ENCODE peak calls at places on chromosomes 16 and 17, in nine cellular contexts. E is cardiac muscle cell, R is mesothelial cell of epicardium, T is neural crest cell, H is KBM-7, C is EH, V is A172, Q is putamen, I is astrocyte of the spinal cord. N is an unnamed sample.

GRCh38 chr16:57764341-57765159 is 29.0 kb downstream of the KATNB1 start:
- DNase-seq in E (peak; percentile 75), R (no peak), T (no peak), H (peak; percentile 32), C (peak; percentile 96), V (peak; percentile 84), Q (no peak), I (peak; percentile 76), N (no peak)

GRCh38 chr16:11399261-11399831 is 54.1 kb downstream of the RMI2 start:
- DNase-seq in E (no peak), R (no peak), T (no peak), H (no peak), C (no peak), V (no peak), Q (no peak), I (no peak), N (no peak)

GRCh38 chr17:14019186-14019956 is 49.9 kb upstream of the COX10 start:
- DNase-seq in E (peak; percentile 66), R (no peak), T (no peak), H (peak; percentile 11), C (peak; percentile 62), V (peak; percentile 78), Q (no peak), I (no peak), N (peak; percentile 41)

GRCh38 chr17:17186051-17186450 is 20.1 kb downstream of the PLD6 start:
- DNase-seq in E (no peak), R (no peak), T (no peak), H (no peak), C (no peak), V (no peak), Q (no peak), I (no peak), N (peak; percentile 65)

GRCh38 chr16:23072084-23072599 is 77.1 kb downstream of the USP31 start:
- DNase-seq in E (peak; percentile 82), R (no peak), T (no peak), H (no peak), C (peak; percentile 74), V (peak; percentile 35), Q (no peak), I (peak; percentile 86), N (peak; percentile 72)

GRCh38 chr16:82454566-82454965 is 172.2 kb upstream of the CDH13 start:
- DNase-seq in E (no peak), R (no peak), T (no peak), H (no peak), C (no peak), V (no peak), Q (no peak), I (no peak), N (no peak)

GRCh38 chr17:64406321-64407200 is 15.9 kb upstream of the PECAM1 start:
- DNase-seq in E (peak; percentile 44), R (no peak), T (no peak), H (peak; percentile 57), C (peak; percentile 31), V (peak; percentile 32), Q (no peak), I (no peak), N (no peak)

GRCh38 chr17:69050999-69051775 is 9.5 kb downstream of the ABCA9 start:
- DNase-seq in E (peak; percentile 88), R (no peak), T (no peak), H (no peak), C (no peak), V (no peak), Q (no peak), I (peak; percentile 57), N (no peak)

GRCh38 chr16:84284168-84284722 is 10.4 kb upstream of the WFDC1 start:
- DNase-seq in E (peak; percentile 61), R (no peak), T (peak; percentile 56), H (no peak), C (peak; percentile 65), V (no peak), Q (no peak), I (no peak), N (no peak)

GRCh38 chr16:50006954-50007353 is 18.1 kb upstream of the CNEP1R1 start:
- DNase-seq in E (no peak), R (no peak), T (no peak), H (peak; percentile 74), C (no peak), V (no peak), Q (no peak), I (no peak), N (no peak)

GRCh38 chr17:78351449-78352006 is 8.3 kb downstream of the SOCS3 start:
- DNase-seq in E (peak; percentile 100), R (no peak), T (no peak), H (no peak), C (peak; percentile 99), V (peak; percentile 79), Q (peak; percentile 94), I (peak; percentile 89), N (peak; percentile 91)

GRCh38 chr16:3152022-3152272 is 17.1 kb downstream of the ZNF213 start:
- DNase-seq in E (no peak), R (no peak), T (no peak), H (no peak), C (no peak), V (no peak), Q (no peak), I (no peak), N (no peak)